ENCODE peak calls at places on chromosomes 4 and X, in nine cellular contexts. O is fibroblast of lung; V is esophagus muscularis mucosa; M is fibroblast of the aortic adventitia; R is lower leg skin; Z is GM06990; A is colonic mucosa; D is astrocyte of the spinal cord; W is CD8-positive, alpha-beta T cell. H is an unnamed sample.

GRCh38 chr4:137541866-137542648 is 9.8 kb upstream of the PCDH18 start:
- DNase-seq in O (peak), V (no peak), M (no peak), R (no peak), Z (no peak), A (no peak), D (no peak), W (no peak), H (no peak)

GRCh38 chr4:42252315-42252714 is 99.9 kb upstream of the BEND4 start:
- DNase-seq in O (no peak), V (no peak), M (no peak), R (no peak), Z (no peak), A (no peak), D (no peak), W (no peak), H (no peak)

GRCh38 chr4:38371391-38371851 is 292.6 kb upstream of the KLF3 start:
- DNase-seq in O (peak), V (no peak), M (peak), R (no peak), Z (no peak), A (no peak), D (peak), W (no peak), H (no peak)

GRCh38 chrX:104370089-104370488 is 115.4 kb upstream of the ESX1 start:
- DNase-seq in O (no peak), V (no peak), M (no peak), R (peak), Z (no peak), A (peak), D (no peak), W (no peak), H (peak)

GRCh38 chrX:84441143-84441542 is 61.1 kb downstream of the HDX start:
- DNase-seq in O (peak), V (no peak), M (no peak), R (no peak), Z (no peak), A (no peak), D (no peak), W (no peak), H (no peak)

GRCh38 chr4:54566608-54567007 is 91.1 kb upstream of the KIT start:
- DNase-seq in O (no peak), V (peak), M (no peak), R (no peak), Z (no peak), A (no peak), D (no peak), W (no peak), H (no peak)

GRCh38 chrX:147875866-147876596 is 35.7 kb upstream of the FMR1 start:
- DNase-seq in O (no peak), V (no peak), M (no peak), R (no peak), Z (peak), A (no peak), D (peak), W (no peak), H (no peak)

GRCh38 chr4:165343353-165344191 is 16.1 kb downstream of the MSMO1 start:
- DNase-seq in O (no peak), V (no peak), M (peak), R (no peak), Z (no peak), A (no peak), D (peak), W (no peak), H (no peak)

GRCh38 chr4:136424052-136424451 is 1108.2 kb downstream of the PCDH18 start:
- DNase-seq in O (no peak), V (no peak), M (no peak), R (no peak), Z (no peak), A (no peak), D (no peak), W (no peak), H (no peak)

GRCh38 chrX:150834695-150835094 is 63.8 kb downstream of the CD99L2 start:
- DNase-seq in O (no peak), V (no peak), M (no peak), R (no peak), Z (no peak), A (no peak), D (no peak), W (no peak), H (no peak)

GRCh38 chr4:87865288-87865687 is 32.5 kb downstream of the MEPE start:
- DNase-seq in O (peak), V (no peak), M (peak), R (no peak), Z (no peak), A (no peak), D (peak), W (no peak), H (no peak)

GRCh38 chrX:52420824-52421443 is 52.1 kb downstream of the XAGE2 start:
- DNase-seq in O (no peak), V (no peak), M (peak), R (no peak), Z (no peak), A (no peak), D (no peak), W (no peak), H (no peak)

GRCh38 chrX:19270727-19271126 is 73.0 kb upstream of the PDHA1 start:
- DNase-seq in O (no peak), V (no peak), M (no peak), R (no peak), Z (no peak), A (no peak), D (no peak), W (no peak), H (no peak)

GRCh38 chr4:63790377-63790776 is 618.9 kb downstream of the TECRL start:
- DNase-seq in O (no peak), V (no peak), M (no peak), R (no peak), Z (no peak), A (no peak), D (no peak), W (no peak), H (no peak)

GRCh38 chr4:181166742-181167399 is 1076.3 kb upstream of the TENM3 start:
- DNase-seq in O (no peak), V (no peak), M (no peak), R (no peak), Z (no peak), A (no peak), D (no peak), W (no peak), H (no peak)

GRCh38 chr4:74618659-74619058 is 173.7 kb downstream of the AREG start:
- DNase-seq in O (peak), V (no peak), M (no peak), R (no peak), Z (no peak), A (no peak), D (peak), W (no peak), H (no peak)

GRCh38 chrX:27435031-27435430 is 28.1 kb downstream of the PPP4R3C start:
- DNase-seq in O (no peak), V (no peak), M (no peak), R (no peak), Z (no peak), A (no peak), D (no peak), W (no peak), H (no peak)

GRCh38 chrX:115709039-115709438 is 148.1 kb downstream of the PLS3 start:
- DNase-seq in O (no peak), V (no peak), M (no peak), R (no peak), Z (no peak), A (no peak), D (no peak), W (no peak), H (no peak)

GRCh38 chr4:140260227-140260626 is 106.2 kb upstream of the MAML3 start:
- DNase-seq in O (peak), V (no peak), M (peak), R (no peak), Z (no peak), A (no peak), D (peak), W (no peak), H (no peak)

GRCh38 chrX:703466-704210 is 73.0 kb downstream of the SHOX start:
- DNase-seq in O (no peak), V (no peak), M (no peak), R (no peak), Z (no peak), A (no peak), D (no peak), W (no peak), H (no peak)

GRCh38 chr4:10302096-10302495 is 155.1 kb downstream of the ZNF518B start:
- DNase-seq in O (no peak), V (no peak), M (no peak), R (no peak), Z (no peak), A (no peak), D (no peak), W (no peak), H (no peak)

GRCh38 chr4:79763486-79764075 is 309.4 kb downstream of the ANTXR2 start:
- DNase-seq in O (no peak), V (no peak), M (no peak), R (no peak), Z (no peak), A (no peak), D (no peak), W (no peak), H (no peak)

GRCh38 chrX:102669526-102669925 is 18.2 kb downstream of the GPRASP1 start:
- DNase-seq in O (peak), V (no peak), M (no peak), R (no peak), Z (no peak), A (no peak), D (peak), W (no peak), H (no peak)

GRCh38 chr4:23458061-23458460 is 431.8 kb downstream of the PPARGC1A start:
- DNase-seq in O (no peak), V (no peak), M (no peak), R (no peak), Z (no peak), A (no peak), D (no peak), W (no peak), H (no peak)

GRCh38 chr4:119652978-119653377 is 24.4 kb upstream of the PDE5A start:
- DNase-seq in O (peak), V (no peak), M (peak), R (no peak), Z (no peak), A (no peak), D (peak), W (no peak), H (no peak)

GRCh38 chr4:184330008-184330400 is 112.3 kb upstream of the ENPP6 start:
- DNase-seq in O (peak), V (no peak), M (no peak), R (peak), Z (peak), A (no peak), D (peak), W (no peak), H (no peak)

GRCh38 chr4:164239976-164240375 is 514.0 kb upstream of the SMIM31 start:
- DNase-seq in O (peak), V (no peak), M (no peak), R (no peak), Z (no peak), A (no peak), D (peak), W (no peak), H (no peak)

GRCh38 chr4:183635333-183635732 is 23.7 kb downstream of the RWDD4 start:
- DNase-seq in O (no peak), V (no peak), M (no peak), R (no peak), Z (no peak), A (no peak), D (no peak), W (no peak), H (no peak)

GRCh38 chrX:24081661-24082154 is 27.0 kb downstream of the EIF2S3 start:
- DNase-seq in O (peak), V (no peak), M (peak), R (peak), Z (peak), A (peak), D (peak), W (peak), H (no peak)

GRCh38 chr4:158572608-158573007 is 50.9 kb downstream of the RXFP1 start:
- DNase-seq in O (no peak), V (no peak), M (no peak), R (no peak), Z (no peak), A (no peak), D (no peak), W (no peak), H (no peak)

GRCh38 chr4:148043990-148044645 is 312.2 kb downstream of the ARHGAP10 start:
- DNase-seq in O (no peak), V (no peak), M (no peak), R (no peak), Z (no peak), A (no peak), D (no peak), W (no peak), H (no peak)

GRCh38 chr4:79540143-79540542 is 132.1 kb upstream of the GK2 start:
- DNase-seq in O (no peak), V (no peak), M (no peak), R (no peak), Z (no peak), A (no peak), D (no peak), W (no peak), H (no peak)

GRCh38 chr4:173088144-173088543 is 80.5 kb upstream of the GALNT7 start:
- DNase-seq in O (no peak), V (no peak), M (no peak), R (no peak), Z (no peak), A (no peak), D (no peak), W (no peak), H (no peak)

GRCh38 chr4:41069838-41070237 is 144.5 kb downstream of the APBB2 start:
- DNase-seq in O (no peak), V (no peak), M (no peak), R (no peak), Z (no peak), A (no peak), D (no peak), W (no peak), H (no peak)

GRCh38 chr4:105715692-105716278 is 7.2 kb downstream of the GSTCD start:
- DNase-seq in O (peak), V (no peak), M (peak), R (no peak), Z (no peak), A (no peak), D (peak), W (no peak), H (no peak)

DNA sequence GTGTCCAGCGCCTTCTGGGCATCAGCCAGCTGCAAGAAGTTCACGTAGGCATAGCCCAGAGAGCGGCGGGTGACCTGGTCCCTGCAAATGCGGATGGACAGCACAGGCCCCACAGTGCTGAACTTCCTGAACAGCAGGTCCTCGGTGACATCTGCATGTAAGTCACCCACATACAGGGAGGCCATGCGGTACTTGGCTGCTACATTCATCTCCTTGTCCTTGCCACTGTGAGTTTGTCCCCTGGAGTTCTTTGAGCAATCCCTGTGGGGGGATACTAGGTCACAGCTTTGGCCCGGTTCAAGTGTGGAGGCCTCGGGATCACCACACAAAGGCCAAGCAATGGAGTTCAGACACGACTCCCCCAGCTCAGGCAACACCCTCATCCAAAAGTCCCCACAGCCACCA is 776 bp downstream of the PABPC4L start:
- DNase-seq in O (peak), V (no peak), M (no peak), R (no peak), Z (no peak), A (no peak), D (no peak), W (no peak), H (no peak)
- H3K4me3 ChIP-seq in O (peak), V (peak), M (peak), R (no peak), Z (no peak), A (no peak), D (peak), W (no peak), H (no peak)

GRCh38 chr4:130563891-130564418 is 1468.0 kb downstream of the C4orf33 start:
- DNase-seq in O (no peak), V (no peak), M (no peak), R (no peak), Z (no peak), A (no peak), D (no peak), W (no peak), H (no peak)
- H3K4me3 ChIP-seq in O (peak), V (peak), M (peak), R (no peak), Z (no peak), A (no peak), D (peak), W (no peak), H (peak)

DNA sequence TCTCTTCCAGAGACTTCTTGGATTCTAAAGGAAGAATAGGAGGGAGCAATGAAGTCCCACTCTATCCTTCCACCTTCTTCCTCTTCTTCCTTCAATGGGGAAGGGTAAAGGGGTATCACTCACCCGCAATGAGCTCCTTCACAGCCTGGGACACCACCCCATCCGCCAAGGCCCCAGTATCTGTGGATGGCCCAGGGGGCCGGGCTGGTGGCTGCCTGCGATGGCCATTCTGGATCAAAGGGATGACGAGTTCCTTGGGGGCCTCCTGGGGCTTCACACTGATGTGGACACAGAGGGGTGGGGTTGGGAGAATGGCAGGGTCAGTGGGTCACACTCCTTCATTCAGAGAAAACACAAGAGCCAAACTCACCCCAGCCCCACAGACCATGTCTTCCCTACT is 1.0 kb downstream of the GPKOW start:
- DNase-seq in O (no peak), V (no peak), M (no peak), R (no peak), Z (no peak), A (no peak), D (no peak), W (no peak), H (no peak)
- H3K4me3 ChIP-seq in O (peak), V (peak), M (peak), R (no peak), Z (peak), A (peak), D (peak), W (no peak), H (peak)

DNA sequence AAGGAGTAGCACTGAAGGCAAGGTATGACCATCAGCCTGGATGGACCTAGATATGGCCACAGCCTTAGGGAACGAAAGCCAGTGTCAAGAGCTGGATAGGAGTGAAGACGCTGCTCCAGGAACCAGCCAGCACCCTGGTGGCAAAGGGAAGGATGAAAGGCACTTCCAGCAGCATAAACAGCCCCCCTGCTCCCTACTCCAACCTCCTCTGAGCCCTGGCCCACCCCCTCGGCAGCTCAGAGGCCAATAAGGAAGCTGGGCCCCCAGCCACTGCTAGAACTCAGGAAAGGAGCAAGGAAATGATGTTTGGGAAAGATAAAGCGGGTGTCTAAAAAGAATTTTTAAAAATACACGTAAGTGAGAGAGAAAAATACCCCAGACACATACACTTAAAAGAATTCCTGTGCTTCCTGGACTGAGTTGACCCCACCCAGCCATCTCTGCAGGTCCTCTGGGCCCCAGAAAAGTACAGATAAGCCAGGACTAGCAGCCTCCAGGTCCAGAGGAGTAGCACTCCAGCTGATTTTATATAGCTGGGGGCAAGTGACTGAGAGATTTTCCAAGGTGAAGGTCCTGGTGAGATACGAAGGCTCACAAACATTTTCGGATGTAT is 170.4 kb downstream of the SHROOM4 start:
- DNase-seq in O (no peak), V (no peak), M (no peak), R (no peak), Z (no peak), A (no peak), D (no peak), W (no peak), H (no peak)
- H3K4me3 ChIP-seq in O (no peak), V (peak), M (no peak), R (no peak), Z (no peak), A (no peak), D (no peak), W (no peak), H (no peak)

H was measured in LNCaP clone FGC.